ENCODE peak calls at places on chromosomes 11 and 22, in six cellular contexts. Q is OCI-LY7, P is esophagus muscularis mucosa, U is GM23338, M is GM12864, X is IMR-90. K is an unnamed sample.

GRCh38 chr11:111633756-111634362 is 31.6 kb downstream of the SIK2 start:
- DNase-seq in Q (no peak), P (no peak), U (no peak), M (no peak), X (peak; percentile 35), K (no peak)

GRCh38 chr11:8011981-8012444 is 24.9 kb downstream of the EIF3F start:
- DNase-seq in Q (no peak), P (peak; percentile 87), U (no peak), M (no peak), X (peak; percentile 95), K (no peak)

GRCh38 chr11:61028135-61028729 is 56.8 kb downstream of the CD6 start:
- DNase-seq in Q (peak; percentile 45), P (no peak), U (no peak), M (no peak), X (no peak), K (peak; percentile 62)

GRCh38 chr22:38415561-38416321 is 39.3 kb downstream of the KCNJ4 start:
- DNase-seq in Q (no peak), P (no peak), U (peak; percentile 69), M (no peak), X (no peak), K (no peak)

GRCh38 chr22:41910599-41911291 is 4.1 kb downstream of the SHISA8 start:
- DNase-seq in Q (no peak), P (no peak), U (peak; percentile 45), M (no peak), X (no peak), K (no peak)

GRCh38 chr11:117620659-117621058 is 176.4 kb downstream of the DSCAML1 start:
- DNase-seq in Q (no peak), P (no peak), U (no peak), M (no peak), X (no peak), K (no peak)

GRCh38 chr11:665707-666281 is 28.7 kb downstream of the DRD4 start:
- DNase-seq in Q (no peak), P (no peak), U (no peak), M (no peak), X (peak; percentile 29), K (no peak)

GRCh38 chr22:46514592-46515207 is 22.7 kb downstream of the CELSR1 start:
- DNase-seq in Q (no peak), P (no peak), U (no peak), M (no peak), X (peak; percentile 69), K (no peak)

GRCh38 chr22:17121235-17122195 is at the start of gene TMEM121B:
- DNase-seq in Q (no peak), P (no peak), U (peak; percentile 98), M (no peak), X (peak; percentile 59), K (no peak)

GRCh38 chr22:39003165-39003638 is 10.9 kb upstream of the APOBEC3C start:
- DNase-seq in Q (peak; percentile 88), P (peak; percentile 94), U (peak; percentile 94), M (peak; percentile 66), X (peak; percentile 86), K (peak; percentile 77)

GRCh38 chr22:17155941-17156340 is 3.1 kb downstream of the HDHD5 start:
- DNase-seq in Q (peak; percentile 17), P (no peak), U (no peak), M (no peak), X (no peak), K (no peak)

GRCh38 chr11:19953909-19954308 is 206.4 kb downstream of the DBX1 start:
- DNase-seq in Q (no peak), P (no peak), U (peak; percentile 71), M (no peak), X (peak; percentile 91), K (no peak)

GRCh38 chr11:21104641-21105040 is 435.3 kb downstream of the NELL1 start:
- DNase-seq in Q (no peak), P (no peak), U (no peak), M (no peak), X (no peak), K (no peak)

GRCh38 chr11:14645247-14645912 is 1.8 kb downstream of the PDE3B start:
- DNase-seq in Q (no peak), P (no peak), U (no peak), M (no peak), X (peak; percentile 31), K (no peak)

GRCh38 chr22:48739348-48740085 is 1088.2 kb downstream of the BRD1 start:
- DNase-seq in Q (no peak), P (no peak), U (no peak), M (no peak), X (no peak), K (no peak)

GRCh38 chr11:83611616-83612015 is 325.4 kb upstream of the CCDC90B start:
- DNase-seq in Q (no peak), P (no peak), U (no peak), M (no peak), X (no peak), K (no peak)

GRCh38 chr11:36186340-36186739 is 102.9 kb downstream of the COMMD9 start:
- DNase-seq in Q (no peak), P (no peak), U (no peak), M (no peak), X (peak; percentile 87), K (no peak)

GRCh38 chr22:27748355-27749168 is 53.0 kb downstream of the MN1 start:
- DNase-seq in Q (no peak), P (no peak), U (peak; percentile 74), M (no peak), X (peak; percentile 58), K (no peak)

GRCh38 chr11:69417211-69418085 is 64.0 kb upstream of the LINC01488 start:
- DNase-seq in Q (no peak), P (no peak), U (no peak), M (no peak), X (no peak), K (no peak)

GRCh38 chr22:17164392-17165024 is 5.4 kb upstream of the HDHD5 start:
- DNase-seq in Q (no peak), P (no peak), U (peak; percentile 76), M (no peak), X (no peak), K (no peak)

DNA sequence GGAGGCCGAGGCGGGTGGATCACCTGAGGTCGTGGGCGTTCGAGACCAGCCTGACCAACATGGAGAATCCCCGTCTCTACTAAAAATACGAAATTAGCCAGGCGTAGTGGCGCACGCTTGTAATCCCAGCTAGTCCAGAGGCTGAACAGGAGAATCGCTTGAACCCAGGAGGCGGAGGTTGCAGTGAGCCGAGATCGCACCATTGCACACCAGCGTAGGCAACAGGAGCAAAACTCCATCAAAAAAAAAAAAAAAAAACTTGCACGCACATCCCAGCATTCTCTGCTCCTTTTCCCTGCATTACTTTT is 934 bp upstream of the ATL3 start:
- DNase-seq in Q (no peak), P (no peak), U (no peak), M (no peak), X (no peak), K (no peak)
- H3K4me3 ChIP-seq in Q (peak overlapping the region; percentile 76), P (no peak overlapping the region), U (no peak overlapping the region), M (no peak overlapping the region), X (no peak overlapping the region), K (no peak overlapping the region)

GRCh38 chr11:127017482-127017881 is 16.9 kb upstream of the KIRREL3 start:
- DNase-seq in Q (no peak), P (no peak), U (peak; percentile 63), M (no peak), X (peak; percentile 93), K (no peak)
- TF ChIP-seq CTCF in Q (no peak), P (no peak), U (peak; percentile 73), M (no peak), X (peak; percentile 72), K (no peak)

DNA sequence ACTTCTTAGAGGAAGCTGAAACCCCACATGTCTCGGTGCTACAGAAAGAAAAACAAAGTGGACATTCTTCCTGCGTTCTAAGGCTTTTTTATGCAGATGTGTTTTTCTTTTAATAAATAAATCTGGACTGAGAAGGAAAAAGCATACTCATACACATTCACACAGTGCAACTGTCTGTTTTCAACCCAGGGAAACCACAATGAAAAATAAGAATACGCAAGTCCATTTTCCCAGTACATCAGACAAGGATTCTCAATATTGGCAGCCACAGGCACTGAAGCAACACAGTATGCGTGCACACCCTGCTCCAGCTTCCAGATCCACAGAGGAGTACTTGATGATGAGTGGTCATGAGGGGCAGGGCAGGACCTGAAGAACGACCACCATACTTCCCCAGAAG is 86.9 kb downstream of the ETS1 start:
- DNase-seq in Q (no peak), P (no peak), U (no peak), M (no peak), X (peak; percentile 62), K (no peak)
- H3K4me3 ChIP-seq in Q (no peak overlapping the region), P (no peak overlapping the region), U (no peak overlapping the region), M (peak overlapping the region; percentile 20), X (no peak overlapping the region), K (peak overlapping the region; percentile 30)

DNA sequence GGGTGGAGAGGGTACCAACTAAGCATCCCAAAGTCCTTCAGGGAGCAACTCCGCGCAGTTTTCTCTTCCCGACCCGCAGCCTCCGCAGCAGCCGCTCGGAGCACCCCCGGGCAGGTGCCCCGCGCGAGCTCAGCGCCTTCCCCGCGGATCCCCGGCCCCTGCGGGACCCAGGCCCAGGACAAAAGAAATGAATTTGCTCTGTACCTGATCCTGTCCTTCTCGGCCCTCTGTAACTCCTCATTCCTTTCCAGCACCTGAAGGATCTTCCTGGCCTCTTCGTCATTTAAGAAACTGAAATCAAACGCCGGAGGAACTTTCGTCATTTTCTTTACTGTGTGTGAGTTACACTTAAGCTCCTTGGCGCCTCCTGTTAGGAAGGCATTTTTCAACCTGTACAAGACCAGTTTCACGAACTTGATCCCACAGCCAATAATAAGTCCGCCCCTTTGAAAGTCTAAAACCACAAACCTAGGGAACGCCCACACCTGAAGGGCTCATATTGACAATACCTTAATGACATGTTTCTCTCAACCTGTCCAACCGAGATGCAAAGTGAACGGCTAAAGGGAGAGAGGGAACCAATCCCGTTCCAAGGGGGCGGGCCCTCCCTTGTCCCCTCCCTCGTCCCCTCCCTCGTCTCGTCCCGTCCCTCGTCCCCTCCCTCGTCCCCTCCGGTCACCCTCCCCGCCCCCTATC is at the start of gene EXPH5:
- DNase-seq in Q (peak; percentile 4), P (peak; percentile 95), U (peak; percentile 99), M (peak; percentile 73), X (peak; percentile 26), K (peak; percentile 81)
- TF ChIP-seq CTCF in Q (no peak), P (no peak), U (no peak), M (no peak), X (no peak), K (no peak)

GRCh38 chr22:22111267-22111751 is 128.7 kb upstream of the TOP3B start:
- DNase-seq in Q (peak; percentile 47), P (no peak), U (no peak), M (peak; percentile 36), X (peak; percentile 95), K (no peak)
- H3K4me3 ChIP-seq in Q (peak overlapping the region; percentile 38), P (no peak overlapping the region), U (no peak overlapping the region), M (no peak overlapping the region), X (no peak overlapping the region), K (no peak overlapping the region)

DNA sequence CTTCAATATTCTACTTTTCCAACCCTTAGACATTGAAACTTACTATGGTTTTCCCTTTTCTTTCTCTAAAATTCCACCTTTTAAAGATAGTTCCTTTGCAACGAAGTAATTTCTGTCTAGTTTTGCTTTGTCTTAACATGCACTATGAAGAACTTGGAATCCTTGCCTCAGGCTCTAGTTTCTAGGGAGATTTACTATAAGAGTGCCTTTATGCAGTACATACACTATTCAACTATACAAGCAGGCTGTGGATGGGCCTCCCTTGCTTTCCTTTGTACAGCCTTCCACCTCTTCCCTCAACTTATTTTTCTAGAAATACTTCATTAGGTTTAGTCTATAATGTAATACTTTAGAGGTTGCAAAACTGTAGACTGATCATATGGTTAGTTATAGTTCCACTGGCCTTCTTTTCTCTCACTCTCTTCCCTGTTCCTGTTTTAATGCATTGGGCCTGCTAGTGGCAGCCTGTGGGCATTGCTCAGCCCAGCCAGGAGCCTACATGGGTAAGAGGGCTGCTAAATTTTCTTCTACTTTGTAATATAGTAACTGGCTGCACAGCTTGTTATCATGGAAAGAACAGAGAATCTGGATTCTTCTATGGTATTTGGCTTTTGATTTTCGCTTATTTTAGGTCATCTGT is 100.2 kb downstream of the C11orf87 start:
- DNase-seq in Q (no peak), P (no peak), U (no peak), M (no peak), X (no peak), K (no peak)
- TF ChIP-seq CTCF in Q (no peak), P (no peak), U (peak; percentile 27), M (no peak), X (no peak), K (no peak)

K was measured in CD8-positive, alpha-beta T cell.